ENCODE peak calls at places on chromosome 18, in nine cellular contexts. H is stimulated activated CD8-positive, alpha-beta memory T cell treated with anti-CD3 and anti-CD28 coated beads, Interleukin-15, amount 100 ng/mL, for 4 hours; L is hypothalamus; A is fibroblast of lung; B is KG1; T is lower leg skin; G is ELR; V is epithelial cell of prostate; C is epithelial cell of esophagus. Z is an unnamed sample.

GRCh38 chr18:67776929-67777328 is 260.4 kb upstream of the DSEL start:
- DNase-seq in H (no peak), L (no peak), A (peak; percentile 60), B (no peak), T (no peak), G (peak; percentile 15), V (no peak), C (peak; percentile 46), Z (no peak)

GRCh38 chr18:68121308-68121707 is 593.6 kb downstream of the TMX3 start:
- DNase-seq in H (no peak), L (no peak), A (peak; percentile 6), B (no peak), T (no peak), G (no peak), V (no peak), C (peak; percentile 23), Z (no peak)

GRCh38 chr18:136433-136832 is 21.9 kb upstream of the USP14 start:
- DNase-seq in H (no peak), L (no peak), A (no peak), B (no peak), T (no peak), G (no peak), V (no peak), C (no peak), Z (peak; percentile 84)

GRCh38 chr18:49274188-49274714 is 186.2 kb downstream of the DYM start:
- DNase-seq in H (no peak), L (no peak), A (peak; percentile 78), B (no peak), T (no peak), G (no peak), V (no peak), C (no peak), Z (no peak)

GRCh38 chr18:29225351-29225750 is 1048.4 kb upstream of the CDH2 start:
- DNase-seq in H (no peak), L (no peak), A (no peak), B (no peak), T (no peak), G (no peak), V (no peak), C (no peak), Z (no peak)

GRCh38 chr18:67428148-67428547 is 88.4 kb downstream of the DSEL start:
- DNase-seq in H (no peak), L (no peak), A (peak; percentile 5), B (no peak), T (no peak), G (peak; percentile 17), V (no peak), C (no peak), Z (no peak)

GRCh38 chr18:67783215-67783946 is 266.9 kb upstream of the DSEL start:
- DNase-seq in H (no peak), L (no peak), A (peak; percentile 89), B (no peak), T (no peak), G (peak; percentile 97), V (peak; percentile 59), C (peak; percentile 88), Z (no peak)

GRCh38 chr18:62881509-62882016 is 166.2 kb downstream of the PHLPP1 start:
- DNase-seq in H (no peak), L (no peak), A (peak; percentile 96), B (no peak), T (no peak), G (peak; percentile 92), V (peak; percentile 85), C (peak; percentile 88), Z (no peak)

GRCh38 chr18:6917082-6917481 is 187.6 kb downstream of the ARHGAP28 start:
- DNase-seq in H (no peak), L (no peak), A (no peak), B (no peak), T (no peak), G (peak; percentile 3), V (peak; percentile 27), C (peak; percentile 68), Z (no peak)

GRCh38 chr18:2183432-2183831 is 387.9 kb downstream of the METTL4 start:
- DNase-seq in H (no peak), L (no peak), A (no peak), B (no peak), T (no peak), G (no peak), V (no peak), C (no peak), Z (no peak)

GRCh38 chr18:9708882-9709877 is 1.1 kb downstream of the RAB31 start:
- DNase-seq in H (no peak), L (peak; percentile 15), A (no peak), B (no peak), T (peak; percentile 86), G (peak; percentile 52), V (no peak), C (no peak), Z (no peak)

GRCh38 chr18:55290898-55291297 is 297.1 kb downstream of the TCF4 start:
- DNase-seq in H (no peak), L (no peak), A (peak; percentile 24), B (no peak), T (no peak), G (peak; percentile 74), V (no peak), C (no peak), Z (no peak)

GRCh38 chr18:53771664-53772063 is 452.8 kb downstream of the MBD2 start:
- DNase-seq in H (no peak), L (no peak), A (no peak), B (no peak), T (no peak), G (no peak), V (no peak), C (no peak), Z (no peak)

GRCh38 chr18:33744032-33744697 is 166.1 kb downstream of the ASXL3 start:
- DNase-seq in H (no peak), L (no peak), A (no peak), B (no peak), T (no peak), G (no peak), V (no peak), C (no peak), Z (no peak)

GRCh38 chr18:55300469-55301195 is 287.4 kb downstream of the TCF4 start:
- DNase-seq in H (no peak), L (no peak), A (peak; percentile 54), B (no peak), T (peak; percentile 82), G (peak; percentile 27), V (no peak), C (no peak), Z (no peak)

GRCh38 chr18:45916302-45916701 is 50.8 kb downstream of the EPG5 start:
- DNase-seq in H (no peak), L (no peak), A (no peak), B (no peak), T (no peak), G (no peak), V (no peak), C (no peak), Z (peak; percentile 0)

GRCh38 chr18:10565835-10566234 is 40.0 kb downstream of the NAPG start:
- DNase-seq in H (no peak), L (no peak), A (no peak), B (no peak), T (peak; percentile 23), G (no peak), V (no peak), C (no peak), Z (no peak)

GRCh38 chr18:61831071-61831470 is 61.7 kb downstream of the RNF152 start:
- DNase-seq in H (no peak), L (no peak), A (peak; percentile 41), B (no peak), T (no peak), G (peak; percentile 34), V (no peak), C (no peak), Z (no peak)

GRCh38 chr18:47531759-47532158 is 280.3 kb upstream of the SKOR2 start:
- DNase-seq in H (no peak), L (no peak), A (no peak), B (no peak), T (no peak), G (no peak), V (no peak), C (no peak), Z (no peak)

GRCh38 chr18:3816601-3817363 is 366.8 kb downstream of the TGIF1 start:
- DNase-seq in H (no peak), L (no peak), A (peak; percentile 100), B (no peak), T (no peak), G (peak; percentile 95), V (peak; percentile 89), C (peak; percentile 96), Z (no peak)

GRCh38 chr18:8882632-8883408 is 177.5 kb downstream of the MTCL1 start:
- DNase-seq in H (no peak), L (no peak), A (peak; percentile 9), B (no peak), T (no peak), G (peak; percentile 56), V (no peak), C (peak; percentile 60), Z (peak; percentile 80)

GRCh38 chr18:25029802-25030201 is 322.2 kb downstream of the ZNF521 start:
- DNase-seq in H (no peak), L (no peak), A (no peak), B (no peak), T (no peak), G (no peak), V (no peak), C (no peak), Z (no peak)

GRCh38 chr18:49612515-49613033 is 50.7 kb downstream of the LIPG start:
- DNase-seq in H (no peak), L (no peak), A (no peak), B (no peak), T (peak; percentile 68), G (no peak), V (no peak), C (peak; percentile 35), Z (no peak)

GRCh38 chr18:21241224-21242131 is 554 bp upstream of the GREB1L start:
- DNase-seq in H (no peak), L (peak; percentile 14), A (no peak), B (no peak), T (no peak), G (peak; percentile 48), V (no peak), C (no peak), Z (no peak)

GRCh38 chr18:3380384-3380961 is 69.5 kb upstream of the TGIF1 start:
- DNase-seq in H (no peak), L (no peak), A (peak; percentile 85), B (no peak), T (no peak), G (peak; percentile 87), V (peak; percentile 41), C (peak; percentile 84), Z (no peak)

GRCh38 chr18:51235011-51235789 is 37.7 kb upstream of the MEX3C start:
- DNase-seq in H (no peak), L (no peak), A (no peak), B (no peak), T (no peak), G (peak; percentile 48), V (no peak), C (peak; percentile 80), Z (no peak)

GRCh38 chr18:12589419-12589818 is 68.5 kb downstream of the SPIRE1 start:
- DNase-seq in H (no peak), L (no peak), A (no peak), B (no peak), T (no peak), G (no peak), V (no peak), C (no peak), Z (no peak)

GRCh38 chr18:28112056-28112470 is 64.9 kb downstream of the CDH2 start:
- DNase-seq in H (no peak), L (no peak), A (peak; percentile 37), B (no peak), T (no peak), G (peak; percentile 88), V (no peak), C (peak; percentile 55), Z (no peak)

GRCh38 chr18:10404148-10404547 is 50.3 kb upstream of the APCDD1 start:
- DNase-seq in H (no peak), L (peak; percentile 55), A (no peak), B (no peak), T (no peak), G (no peak), V (no peak), C (no peak), Z (no peak)

GRCh38 chr18:23207191-23207955 is 72.1 kb downstream of the CABLES1 start:
- DNase-seq in H (no peak), L (no peak), A (no peak), B (no peak), T (no peak), G (peak; percentile 49), V (no peak), C (peak; percentile 22), Z (peak; percentile 54)

GRCh38 chr18:47680488-47680887 is 250.0 kb downstream of the SMAD2 start:
- DNase-seq in H (no peak), L (no peak), A (no peak), B (no peak), T (no peak), G (no peak), V (no peak), C (no peak), Z (peak; percentile 1)